ENCODE peak calls at places on chromosomes 7 and 10, in five cellular contexts. K is heart right ventricle, Z is psoas muscle, P is colonic mucosa, V is osteoblast. S is an unnamed sample.

GRCh38 chr10:116882631-116883030 is 33.3 kb downstream of the ENO4 start:
- DNase-seq in K (no peak), Z (no peak), P (no peak), V (no peak), S (no peak)

GRCh38 chr10:79938728-79939380 is 10.1 kb downstream of the SFTPD start:
- DNase-seq in K (no peak), Z (peak; percentile 69), P (peak; percentile 24), V (no peak), S (peak; percentile 63)

GRCh38 chr10:126203746-126204145 is 184.5 kb downstream of the ADAM12 start:
- DNase-seq in K (no peak), Z (no peak), P (no peak), V (no peak), S (no peak)

GRCh38 chr10:47033081-47033480 is 121.9 kb downstream of the PTPN20 start:
- DNase-seq in K (no peak), Z (no peak), P (no peak), V (no peak), S (no peak)

GRCh38 chr7:23055582-23056178 is 41.8 kb upstream of the HYCC1 start:
- DNase-seq in K (no peak), Z (no peak), P (peak; percentile 55), V (peak; percentile 32), S (peak; percentile 50)

GRCh38 chr10:110916554-110917346 is 2.2 kb downstream of the BBIP1 start:
- DNase-seq in K (no peak), Z (no peak), P (no peak), V (peak; percentile 78), S (no peak)

GRCh38 chr10:57973451-57973850 is 294.2 kb downstream of the IPMK start:
- DNase-seq in K (no peak), Z (no peak), P (no peak), V (no peak), S (no peak)

GRCh38 chr7:78783179-78783962 is 670.1 kb downstream of the MAGI2 start:
- DNase-seq in K (no peak), Z (no peak), P (no peak), V (no peak), S (no peak)

GRCh38 chr10:125661942-125662515 is 20.9 kb downstream of the TEX36 start:
- DNase-seq in K (no peak), Z (no peak), P (no peak), V (peak; percentile 75), S (no peak)

GRCh38 chr7:27656724-27657123 is 6.0 kb downstream of the HIBADH start:
- DNase-seq in K (no peak), Z (no peak), P (no peak), V (peak; percentile 55), S (no peak)

GRCh38 chr10:79488303-79488702 is 24.0 kb upstream of the EIF5AL1 start:
- DNase-seq in K (peak; percentile 57), Z (peak; percentile 85), P (peak; percentile 49), V (peak; percentile 97), S (peak; percentile 91)

GRCh38 chr10:80277016-80277415 is 12.4 kb downstream of the MAT1A start:
- DNase-seq in K (no peak), Z (no peak), P (peak; percentile 2), V (no peak), S (peak; percentile 45)

GRCh38 chr10:1571587-1572237 is 165.6 kb downstream of the ADARB2 start:
- DNase-seq in K (no peak), Z (no peak), P (no peak), V (peak; percentile 36), S (no peak)

GRCh38 chr7:99440195-99440594 is 1.5 kb downstream of the CPSF4 start:
- DNase-seq in K (no peak), Z (no peak), P (no peak), V (no peak), S (no peak)

GRCh38 chr7:69199048-69199447 is 399.2 kb upstream of the AUTS2 start:
- DNase-seq in K (no peak), Z (no peak), P (no peak), V (no peak), S (no peak)

GRCh38 chr10:132192991-132193670 is 6.4 kb downstream of the DPYSL4 start:
- DNase-seq in K (peak; percentile 68), Z (peak; percentile 23), P (no peak), V (peak; percentile 62), S (no peak)

GRCh38 chr10:109902992-109903947 is 20.0 kb downstream of the XPNPEP1 start:
- DNase-seq in K (no peak), Z (no peak), P (no peak), V (no peak), S (no peak)

GRCh38 chr10:3785849-3786290 is 861 bp upstream of the KLF6 start:
- DNase-seq in K (peak; percentile 60), Z (peak; percentile 78), P (peak; percentile 58), V (peak; percentile 45), S (no peak)

GRCh38 chr7:139038691-139039090 is 2.8 kb upstream of the ZC3HAV1L start:
- DNase-seq in K (no peak), Z (no peak), P (no peak), V (no peak), S (no peak)

GRCh38 chr7:5500777-5501350 is 77.2 kb upstream of the TNRC18 start:
- DNase-seq in K (no peak), Z (no peak), P (no peak), V (peak; percentile 58), S (no peak)

GRCh38 chr7:149004405-149005370 is 23.6 kb downstream of the PDIA4 start:
- DNase-seq in K (no peak), Z (no peak), P (no peak), V (peak; percentile 82), S (no peak)

GRCh38 chr10:12181065-12181775 is 14.5 kb downstream of the NUDT5 start:
- DNase-seq in K (no peak), Z (no peak), P (no peak), V (no peak), S (no peak)

GRCh38 chr7:133629696-133630095 is 376.8 kb downstream of the EXOC4 start:
- DNase-seq in K (no peak), Z (no peak), P (no peak), V (no peak), S (no peak)

GRCh38 chr7:46880508-46881196 is 701.3 kb downstream of the TNS3 start:
- DNase-seq in K (no peak), Z (no peak), P (no peak), V (no peak), S (no peak)

GRCh38 chr7:46879783-46880182 is 702.1 kb downstream of the TNS3 start:
- DNase-seq in K (no peak), Z (no peak), P (no peak), V (no peak), S (no peak)

GRCh38 chr7:46886669-46887374 is 695.1 kb downstream of the TNS3 start:
- DNase-seq in K (no peak), Z (no peak), P (no peak), V (no peak), S (no peak)

GRCh38 chr7:46885167-46885566 is 696.7 kb downstream of the TNS3 start:
- DNase-seq in K (no peak), Z (no peak), P (no peak), V (no peak), S (no peak)

GRCh38 chr7:46881507-46882127 is 700.3 kb downstream of the TNS3 start:
- DNase-seq in K (no peak), Z (no peak), P (no peak), V (no peak), S (no peak)
- H3K4me3 ChIP-seq in K (no peak overlapping the region), Z (no peak overlapping the region), P (no peak overlapping the region), V (no peak overlapping the region), S (no peak overlapping the region)

GRCh38 chr10:48520594-48520993 is 84.3 kb downstream of the ARHGAP22 start:
- DNase-seq in K (no peak), Z (no peak), P (no peak), V (no peak), S (no peak)
- H3K36me3 ChIP-seq in K (no peaks in the 10 kb centered on the region), Z (no peaks in the 10 kb centered on the region), P (no peaks in the 10 kb centered on the region), V (peaks cover 14% of the 10 kb centered on the region), S (no peaks in the 10 kb centered on the region)

GRCh38 chr7:76206633-76207032 is 4.9 kb downstream of the SRRM3 start:
- DNase-seq in K (no peak), Z (no peak), P (no peak), V (peak; percentile 93), S (no peak)

GRCh38 chr7:76209310-76209709 is 7.6 kb downstream of the SRRM3 start:
- DNase-seq in K (no peak), Z (no peak), P (no peak), V (no peak), S (no peak)

GRCh38 chr7:76201732-76202665 is at the start of gene SRRM3:
- DNase-seq in K (peak; percentile 77), Z (peak; percentile 85), P (peak; percentile 74), V (peak; percentile 97), S (peak; percentile 81)

GRCh38 chr7:76202666-76203030 is 952 bp downstream of the SRRM3 start:
- DNase-seq in K (no peak), Z (no peak), P (no peak), V (no peak), S (no peak)

DNA sequence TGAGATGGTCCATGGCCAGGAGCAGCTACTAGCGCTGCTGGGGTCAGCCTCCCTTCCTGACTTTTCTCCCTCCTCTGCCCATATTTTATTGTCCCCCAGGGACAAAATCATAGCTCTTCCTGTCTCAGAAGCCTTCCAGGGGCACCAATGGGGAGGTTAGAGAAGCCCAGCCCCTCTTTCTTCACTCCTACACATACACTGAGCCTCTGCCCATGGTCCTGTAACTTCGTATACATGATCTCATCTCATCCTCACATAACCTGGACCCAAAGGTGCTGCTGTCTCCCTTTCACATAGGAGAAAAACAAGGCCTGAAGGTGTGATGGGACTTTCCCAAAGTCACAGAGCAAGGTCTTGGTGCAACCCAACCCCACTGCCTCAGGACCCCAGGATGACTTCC is 2.5 kb downstream of the SRRM3 start:
- DNase-seq in K (no peak), Z (no peak), P (no peak), V (no peak), S (no peak)
- TF ChIP-seq CTCF in K (no peak), Z (no peak), P (no peak), V (no peak), S (no peak)

DNA sequence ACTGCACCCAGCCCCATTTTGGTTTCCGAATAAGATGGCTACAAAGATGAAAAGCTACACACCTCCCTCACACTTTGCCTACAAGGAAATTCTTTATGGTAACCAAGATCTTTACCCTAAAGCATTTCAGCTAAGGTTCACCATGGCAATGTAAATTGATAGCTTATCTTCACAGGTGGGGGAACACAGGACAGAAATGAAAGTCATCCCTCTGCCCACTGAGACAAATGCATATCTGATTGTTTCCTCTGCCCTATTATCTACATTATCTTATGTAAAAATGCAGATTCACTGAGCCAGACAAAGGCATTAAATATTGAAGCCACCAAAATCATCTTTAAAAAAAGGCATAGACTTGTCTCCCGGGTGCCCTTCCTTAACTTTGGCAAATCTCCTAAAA is 3.2 kb upstream of the TMEM139 start:
- DNase-seq in K (no peak), Z (no peak), P (no peak), V (no peak), S (no peak)
- H3K4me3 ChIP-seq in K (no peak overlapping the region), Z (no peak overlapping the region), P (no peak overlapping the region), V (no peak overlapping the region), S (no peak overlapping the region)

DNA sequence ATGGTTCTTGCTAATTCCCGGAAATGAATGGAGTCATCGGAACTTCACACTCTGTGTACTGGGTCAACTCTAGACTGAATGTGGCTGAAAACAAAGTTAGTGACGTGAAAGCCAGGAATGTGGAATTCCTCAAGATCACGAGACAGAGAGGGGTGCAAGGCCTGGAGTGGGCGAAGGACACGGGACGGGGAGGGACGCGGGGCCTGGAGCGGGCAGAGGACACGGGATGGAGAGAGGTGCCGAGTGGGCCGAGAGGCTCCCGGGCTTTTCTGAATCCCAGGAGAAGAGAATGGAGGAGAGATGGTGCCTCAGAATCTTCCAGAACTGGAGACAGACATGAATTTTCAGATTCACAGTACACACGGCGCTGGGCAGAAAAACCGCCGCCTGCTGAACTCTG is 50.6 kb upstream of the PRKAR1B start:
- DNase-seq in K (no peak), Z (peak; percentile 28), P (no peak), V (peak; percentile 65), S (no peak)
- H3K36me3 ChIP-seq in K (peaks cover 68% of the 10 kb centered on the region), Z (peaks cover 2% of the 10 kb centered on the region), P (no peaks in the 10 kb centered on the region), V (peaks cover 27% of the 10 kb centered on the region), S (peaks cover 35% of the 10 kb centered on the region)

GRCh38 chr10:23275355-23275754 is 69.2 kb downstream of the C10orf67 start:
- DNase-seq in K (no peak), Z (no peak), P (no peak), V (no peak), S (no peak)
- TF ChIP-seq CTCF in K (no peak), Z (no peak), P (no peak), V (no peak), S (no peak)

S was measured in tibial artery.